ENCODE peak calls at places on chromosome 6, in nine cellular contexts. N, K, E, C, T, D, L, Z and S are unnamed samples.

GRCh38 chr6:146968041-146968760 is 236.0 kb upstream of the STXBP5 start:
- DNase-seq in N (peak; percentile 39), K (peak; percentile 34), E (peak; percentile 49), C (no peak), T (no peak), D (no peak), L (peak; percentile 5), Z (peak; percentile 56), S (no peak)

GRCh38 chr6:98946266-98946817 is 1.4 kb downstream of the FBXL4 start:
- DNase-seq in N (no peak), K (no peak), E (no peak), C (no peak), T (no peak), D (no peak), L (no peak), Z (no peak), S (no peak)

GRCh38 chr6:25652007-25652515 is at the start of gene SCGN:
- DNase-seq in N (peak; percentile 76), K (no peak), E (no peak), C (no peak), T (no peak), D (no peak), L (peak; percentile 65), Z (peak; percentile 67), S (no peak)

GRCh38 chr6:11212625-11213024 is 19.8 kb downstream of the NEDD9 start:
- DNase-seq in N (no peak), K (no peak), E (no peak), C (no peak), T (no peak), D (no peak), L (no peak), Z (peak; percentile 42), S (no peak)

GRCh38 chr6:168319279-168320051 is at the start of gene DACT2:
- DNase-seq in N (peak; percentile 82), K (no peak), E (no peak), C (no peak), T (no peak), D (no peak), L (no peak), Z (no peak), S (no peak)

GRCh38 chr6:1436334-1437306 is 47.2 kb downstream of the FOXF2 start:
- DNase-seq in N (peak; percentile 71), K (peak; percentile 36), E (peak; percentile 9), C (no peak), T (no peak), D (no peak), L (peak; percentile 86), Z (peak; percentile 75), S (no peak)

GRCh38 chr6:125469915-125470314 is 168.1 kb upstream of the HDDC2 start:
- DNase-seq in N (no peak), K (no peak), E (no peak), C (no peak), T (no peak), D (no peak), L (peak; percentile 38), Z (no peak), S (no peak)

GRCh38 chr6:160365117-160365516 is 16.9 kb downstream of the SLC22A3 start:
- DNase-seq in N (no peak), K (no peak), E (no peak), C (no peak), T (no peak), D (no peak), L (no peak), Z (no peak), S (no peak)

GRCh38 chr6:28137458-28138020 is 4.1 kb upstream of the ZKSCAN8 start:
- DNase-seq in N (no peak), K (no peak), E (no peak), C (no peak), T (no peak), D (peak; percentile 42), L (no peak), Z (no peak), S (no peak)

GRCh38 chr6:134936927-134937326 is 13.0 kb downstream of the ALDH8A1 start:
- DNase-seq in N (no peak), K (peak; percentile 26), E (no peak), C (no peak), T (no peak), D (no peak), L (no peak), Z (peak; percentile 13), S (no peak)

GRCh38 chr6:159093608-159094443 is 49.0 kb upstream of the TAGAP start:
- DNase-seq in N (no peak), K (no peak), E (no peak), C (no peak), T (no peak), D (no peak), L (no peak), Z (no peak), S (no peak)

GRCh38 chr6:45631396-45631795 is 253.7 kb upstream of the SUPT3H start:
- DNase-seq in N (no peak), K (no peak), E (no peak), C (no peak), T (no peak), D (peak; percentile 57), L (no peak), Z (peak; percentile 43), S (no peak)

GRCh38 chr6:41286544-41287346 is at the start of gene TREM1:
- DNase-seq in N (no peak), K (no peak), E (no peak), C (no peak), T (no peak), D (peak; percentile 91), L (no peak), Z (peak; percentile 73), S (no peak)

GRCh38 chr6:2760882-2761842 is 4.0 kb upstream of the WRNIP1 start:
- DNase-seq in N (no peak), K (no peak), E (no peak), C (no peak), T (no peak), D (no peak), L (peak; percentile 64), Z (peak; percentile 55), S (no peak)

GRCh38 chr6:161963634-161964244 is 689.9 kb upstream of the AGPAT4 start:
- DNase-seq in N (no peak), K (no peak), E (no peak), C (no peak), T (no peak), D (no peak), L (no peak), Z (no peak), S (no peak)

GRCh38 chr6:71349395-71349794 is 60.8 kb downstream of the OGFRL1 start:
- DNase-seq in N (peak; percentile 4), K (no peak), E (no peak), C (no peak), T (no peak), D (no peak), L (peak; percentile 49), Z (peak; percentile 33), S (no peak)

GRCh38 chr6:163243691-163244505 is 170.6 kb upstream of the QKI start:
- DNase-seq in N (no peak), K (no peak), E (no peak), C (no peak), T (no peak), D (no peak), L (no peak), Z (no peak), S (no peak)

GRCh38 chr6:39791311-39791710 is 865 bp upstream of the DAAM2 start:
- DNase-seq in N (peak; percentile 37), K (no peak), E (peak; percentile 18), C (no peak), T (no peak), D (no peak), L (peak; percentile 52), Z (no peak), S (no peak)

GRCh38 chr6:27332692-27333641 is 20.9 kb upstream of the POM121L2 start:
- DNase-seq in N (peak; percentile 25), K (peak; percentile 18), E (peak; percentile 27), C (peak; percentile 14), T (no peak), D (no peak), L (peak; percentile 89), Z (peak; percentile 76), S (no peak)

GRCh38 chr6:97186416-97186999 is 96.5 kb downstream of the MMS22L start:
- DNase-seq in N (peak; percentile 40), K (peak; percentile 38), E (peak; percentile 50), C (peak; percentile 5), T (peak; percentile 54), D (peak; percentile 11), L (peak; percentile 77), Z (peak; percentile 30), S (peak; percentile 37)